ENCODE peak calls at places on chromosomes 1 and 21, in four cellular contexts. N, Z, Y and D are unnamed samples.

GRCh38 chr1:94622757-94623156 is 81.2 kb upstream of the F3 start:
- DNase-seq in N (peak; percentile 94), Z (no peak), Y (peak; percentile 79), D (no peak)

GRCh38 chr1:203888807-203889251 is 27.4 kb downstream of the SNRPE start:
- DNase-seq in N (peak; percentile 91), Z (no peak), Y (peak; percentile 87), D (no peak)

GRCh38 chr1:34188418-34188817 is 11.7 kb downstream of the C1orf94 start:
- DNase-seq in N (no peak), Z (no peak), Y (no peak), D (no peak)

GRCh38 chr1:93817819-93818569 is 61.0 kb downstream of the DNTTIP2 start:
- DNase-seq in N (peak; percentile 65), Z (peak; percentile 12), Y (no peak), D (no peak)

GRCh38 chr1:228337031-228337564 is 69.5 kb downstream of the TRIM11 start:
- DNase-seq in N (no peak), Z (no peak), Y (no peak), D (no peak)

GRCh38 chr21:37000381-37000780 is 6.1 kb upstream of the RIPPLY3 start:
- DNase-seq in N (no peak), Z (no peak), Y (no peak), D (no peak)

GRCh38 chr21:25944082-25944481 is 209.3 kb downstream of the GABPA start:
- DNase-seq in N (no peak), Z (no peak), Y (no peak), D (no peak)

GRCh38 chr1:36016686-36017085 is 67.2 kb upstream of the TEKT2 start:
- DNase-seq in N (no peak), Z (no peak), Y (no peak), D (no peak)

GRCh38 chr1:113628997-113629396 is 130.3 kb downstream of the PHTF1 start:
- DNase-seq in N (no peak), Z (no peak), Y (no peak), D (no peak)

GRCh38 chr1:30466610-30467009 is 256.8 kb downstream of the MATN1 start:
- DNase-seq in N (no peak), Z (no peak), Y (no peak), D (no peak)

GRCh38 chr1:93124556-93125368 is 45.7 kb downstream of the MTF2 start:
- DNase-seq in N (no peak), Z (no peak), Y (no peak), D (no peak)

GRCh38 chr1:45802343-45803298 is 791 bp upstream of the MAST2 start:
- DNase-seq in N (peak; percentile 90), Z (peak; percentile 86), Y (peak; percentile 94), D (peak; percentile 62)

GRCh38 chr1:105442901-105443300 is 1613.6 kb upstream of the PRMT6 start:
- DNase-seq in N (no peak), Z (no peak), Y (peak; percentile 1), D (no peak)

GRCh38 chr21:31543191-31543590 is 116.3 kb upstream of the SOD1 start:
- DNase-seq in N (no peak), Z (peak; percentile 5), Y (peak; percentile 65), D (no peak)

GRCh38 chr1:248811514-248812490 is 13.9 kb downstream of the SH3BP5L start:
- DNase-seq in N (no peak), Z (no peak), Y (no peak), D (no peak)
- TF ChIP-seq CTCF in N (no peak), Z (no peak), Y (no peak), D (no peak)

GRCh38 chr1:216739771-216740170 is 16.5 kb upstream of the ESRRG start:
- DNase-seq in N (no peak), Z (no peak), Y (no peak), D (no peak)
- H3K4me3 ChIP-seq in N (no peak overlapping the region), Z (no peak overlapping the region), Y (no peak overlapping the region), D (no peak overlapping the region)

DNA sequence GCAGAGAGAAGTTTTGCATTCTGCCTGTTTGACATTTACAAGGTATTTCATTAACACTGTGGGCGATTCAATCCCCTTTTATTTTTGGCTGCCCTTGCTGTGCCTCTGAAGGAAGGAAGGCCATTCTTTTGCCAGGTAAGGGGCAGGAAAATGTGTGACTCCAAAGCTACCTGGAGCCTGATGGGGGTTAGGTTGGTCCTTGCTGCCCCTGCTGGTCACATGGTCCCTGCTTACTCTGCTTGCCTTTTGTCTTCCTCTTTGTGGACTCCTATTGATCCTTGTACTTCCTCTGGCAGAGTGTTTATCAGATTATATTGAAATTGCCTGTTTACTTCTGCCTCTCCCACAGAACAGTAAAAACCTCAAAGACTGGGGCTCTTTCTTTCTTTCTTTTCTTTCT is 65.7 kb downstream of the ST6GALNAC3 start:
- DNase-seq in N (no peak), Z (no peak), Y (no peak), D (no peak)
- TF ChIP-seq CTCF in N (no peak), Z (no peak), Y (peak; percentile 3), D (no peak)

DNA sequence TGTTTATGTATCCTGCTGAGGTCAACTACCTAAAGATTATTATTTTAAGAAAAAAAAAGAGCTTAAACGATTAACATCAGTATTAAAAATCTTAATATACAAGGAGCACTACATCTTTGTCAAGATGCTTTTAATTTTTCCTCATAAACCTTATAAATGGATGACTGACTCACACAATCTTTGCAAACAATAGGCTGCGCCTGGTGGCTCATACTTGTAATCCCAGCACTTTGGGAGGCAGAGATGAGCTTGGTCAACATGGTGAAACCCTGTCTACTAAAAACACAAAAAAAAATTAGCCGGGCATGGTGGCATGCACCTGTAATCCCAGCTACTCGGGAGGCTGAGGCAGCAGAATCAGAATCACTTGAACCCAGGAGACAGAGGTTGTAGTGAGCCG is 1.7 kb downstream of the KHDC4 start:
- DNase-seq in N (peak; percentile 43), Z (no peak), Y (peak; percentile 31), D (no peak)
- H3K4me3 ChIP-seq in N (no peak overlapping the region), Z (no peak overlapping the region), Y (peak overlapping the region; percentile 98), D (peak overlapping the region; percentile 71)

GRCh38 chr1:186811892-186812291 is 16.9 kb upstream of the PLA2G4A start:
- DNase-seq in N (no peak), Z (no peak), Y (no peak), D (no peak)

GRCh38 chr1:186807162-186807561 is 21.6 kb upstream of the PLA2G4A start:
- DNase-seq in N (no peak), Z (no peak), Y (no peak), D (no peak)

GRCh38 chr1:186802388-186802787 is 26.4 kb upstream of the PLA2G4A start:
- DNase-seq in N (no peak), Z (no peak), Y (no peak), D (no peak)

GRCh38 chr1:186804669-186805068 is 24.1 kb upstream of the PLA2G4A start:
- DNase-seq in N (no peak), Z (no peak), Y (no peak), D (no peak)

GRCh38 chr1:186806477-186806876 is 22.3 kb upstream of the PLA2G4A start:
- DNase-seq in N (peak; percentile 64), Z (no peak), Y (peak; percentile 75), D (peak; percentile 54)
- TF ChIP-seq CTCF in N (peak; percentile 52), Z (no peak), Y (peak; percentile 56), D (peak; percentile 40)

GRCh38 chr1:115837762-115838421 is 3.0 kb downstream of the NHLH2 start:
- DNase-seq in N (no peak), Z (no peak), Y (no peak), D (no peak)

GRCh38 chr1:115839706-115840095 is 1.2 kb downstream of the NHLH2 start:
- DNase-seq in N (no peak), Z (no peak), Y (no peak), D (no peak)

GRCh38 chr1:115838426-115838804 is 2.5 kb downstream of the NHLH2 start:
- DNase-seq in N (no peak), Z (no peak), Y (no peak), D (no peak)

GRCh38 chr1:115838805-115839705 is 1.9 kb downstream of the NHLH2 start:
- DNase-seq in N (peak; percentile 56), Z (no peak), Y (no peak), D (no peak)

GRCh38 chr1:115840615-115841460 is at the start of gene NHLH2:
- DNase-seq in N (no peak), Z (no peak), Y (no peak), D (no peak)
- H3K4me3 ChIP-seq in N (no peak within 1 kb of the TSS), Z (no peak within 1 kb of the TSS), Y (no peak within 1 kb of the TSS), D (no peak within 1 kb of the TSS)

DNA sequence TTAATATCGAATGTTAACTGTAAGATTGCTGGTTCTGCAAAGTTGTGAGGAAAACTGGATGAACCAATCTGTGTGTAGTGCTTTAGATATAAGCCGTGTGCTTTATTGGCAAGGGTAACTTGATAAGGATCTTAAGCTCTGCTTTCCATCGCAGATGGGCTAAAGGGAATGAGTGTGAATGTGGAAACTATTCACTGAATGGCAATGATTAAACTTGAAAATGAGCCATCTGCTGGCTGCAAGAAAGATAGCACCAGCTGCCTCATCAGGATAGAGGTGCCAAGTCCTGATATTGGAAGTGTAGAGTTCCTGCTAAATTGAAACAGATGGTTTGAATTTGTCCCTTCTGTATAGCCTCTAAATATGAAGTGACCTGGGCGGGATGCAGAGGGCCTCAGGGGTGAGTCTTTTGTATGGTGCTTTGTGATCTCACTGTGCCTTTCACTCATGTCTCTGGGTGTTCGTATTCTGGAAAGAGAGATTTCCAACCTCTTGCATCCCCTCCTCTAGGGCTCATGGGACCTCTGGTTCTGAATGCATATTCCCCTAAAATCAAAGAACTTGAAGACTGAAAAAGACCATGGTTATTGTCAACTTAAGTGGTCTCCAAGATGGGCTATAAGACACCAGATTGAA is 9.2 kb downstream of the FCRL3 start:
- DNase-seq in N (peak; percentile 36), Z (peak; percentile 21), Y (peak; percentile 23), D (peak; percentile 24)
- TF ChIP-seq CTCF in N (peak; percentile 61), Z (peak; percentile 22), Y (peak; percentile 56), D (peak; percentile 63)

DNA sequence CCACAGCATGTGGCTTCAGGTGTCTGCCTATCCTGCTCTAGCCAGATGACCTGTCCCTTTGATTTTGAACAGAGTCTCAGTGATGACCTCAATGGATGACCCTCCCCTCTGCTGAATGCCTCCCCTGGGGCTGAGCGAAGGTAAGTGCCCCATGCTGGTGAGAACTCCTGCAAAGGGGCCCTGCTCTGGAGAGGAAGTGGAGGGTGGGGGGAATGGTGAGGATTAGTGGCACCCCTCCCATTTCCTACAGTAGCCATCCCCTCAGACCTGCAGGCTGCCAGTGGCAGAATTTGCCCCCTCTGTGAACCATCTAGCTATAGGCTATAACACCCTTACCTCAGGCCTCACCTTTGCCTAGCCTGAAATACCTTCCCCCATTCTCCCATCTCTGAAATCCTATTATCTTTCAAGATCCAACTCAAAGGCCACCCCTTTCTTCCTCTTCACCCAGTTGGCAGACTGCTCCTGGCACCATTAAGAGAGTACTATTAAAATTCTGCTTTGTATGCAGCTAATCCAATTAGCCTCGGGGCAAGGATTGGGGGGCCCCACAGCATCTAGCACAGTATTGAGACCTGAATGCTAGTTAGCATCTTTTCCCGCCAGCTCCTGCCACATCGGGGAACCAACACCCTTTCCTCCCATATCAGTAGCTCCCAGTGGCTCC is 3.8 kb upstream of the PMVK start:
- DNase-seq in N (no peak), Z (no peak), Y (no peak), D (peak; percentile 44)
- H3K4me3 ChIP-seq in N (no peak overlapping the region), Z (no peak overlapping the region), Y (no peak overlapping the region), D (peak overlapping the region; percentile 93)

DNA sequence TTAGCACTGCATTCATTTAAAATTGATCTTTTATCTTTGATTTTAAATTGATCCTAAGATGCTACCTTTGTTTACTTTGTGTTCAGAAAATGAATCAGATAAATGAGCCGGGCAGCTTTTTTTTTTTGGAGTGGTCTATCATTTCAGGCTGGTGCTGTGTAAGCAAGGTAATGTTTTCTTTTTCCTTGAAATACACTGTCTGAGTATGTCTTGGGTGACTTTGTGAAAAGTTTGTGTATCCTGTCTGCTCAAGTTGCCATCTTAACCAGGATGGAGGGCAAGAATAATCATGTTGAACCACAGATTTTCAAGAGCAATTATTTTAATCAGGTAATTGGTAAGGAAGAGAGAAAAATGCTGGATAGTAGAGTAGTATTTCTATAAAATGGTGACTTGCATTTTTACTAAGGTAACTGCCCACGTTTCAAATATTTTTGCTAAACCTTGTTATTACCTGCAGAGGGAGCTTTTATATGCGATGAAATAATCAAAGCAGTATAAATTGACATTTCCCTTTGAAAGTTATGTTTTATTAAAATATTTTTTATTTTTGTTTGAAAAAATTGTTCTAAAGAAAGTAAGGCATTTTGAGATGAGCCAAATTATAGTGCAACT is 11.1 kb downstream of the ADGRL2 start:
- DNase-seq in N (peak; percentile 50), Z (no peak), Y (no peak), D (no peak)
- TF ChIP-seq CTCF in N (peak; percentile 16), Z (no peak), Y (peak; percentile 37), D (no peak)